ENCODE peak calls at places on chromosomes 12 and 14, in seven cellular contexts. One of them, this sample, is unnamed.

GRCh38 chr12:89655851-89656250 is 52.8 kb downstream of the ATP2B1 start:
- DNase-seq in K562: no peak
- DNase-seq in IMR-90: peak
- DNase-seq in SK-N-SH: no peak
- DNase-seq in A549: no peak
- DNase-seq in GM12878: no peak
- DNase-seq in HCT116: no peak
- DNase-seq in this sample: no peak

GRCh38 chr12:109606261-109607028 is 32.9 kb downstream of the MVK start:
- DNase-seq in K562: no peak
- DNase-seq in IMR-90: no peak
- DNase-seq in SK-N-SH: peak
- DNase-seq in A549: no peak
- DNase-seq in GM12878: no peak
- DNase-seq in HCT116: no peak
- DNase-seq in this sample: peak

GRCh38 chr12:25714219-25714984 is 161.3 kb upstream of the LMNTD1 start:
- DNase-seq in K562: no peak
- DNase-seq in IMR-90: no peak
- DNase-seq in SK-N-SH: no peak
- DNase-seq in A549: no peak
- DNase-seq in GM12878: no peak
- DNase-seq in HCT116: no peak
- DNase-seq in this sample: no peak

GRCh38 chr12:3123729-3124128 is 46.5 kb downstream of the TSPAN9 start:
- DNase-seq in K562: no peak
- DNase-seq in IMR-90: no peak
- DNase-seq in SK-N-SH: no peak
- DNase-seq in A549: no peak
- DNase-seq in GM12878: no peak
- DNase-seq in HCT116: no peak
- DNase-seq in this sample: no peak

GRCh38 chr12:74922117-74922516 is 287.5 kb downstream of the KCNC2 start:
- DNase-seq in K562: no peak
- DNase-seq in IMR-90: no peak
- DNase-seq in SK-N-SH: no peak
- DNase-seq in A549: no peak
- DNase-seq in GM12878: no peak
- DNase-seq in HCT116: no peak
- DNase-seq in this sample: no peak

GRCh38 chr12:34218193-34219045 is 196.1 kb downstream of the ALG10 start:
- DNase-seq in K562: peak
- DNase-seq in IMR-90: peak
- DNase-seq in SK-N-SH: peak
- DNase-seq in A549: peak
- DNase-seq in GM12878: peak
- DNase-seq in HCT116: peak
- DNase-seq in this sample: peak

GRCh38 chr12:12922191-12922616 is 29.8 kb downstream of the GPRC5D start:
- DNase-seq in K562: no peak
- DNase-seq in IMR-90: peak
- DNase-seq in SK-N-SH: no peak
- DNase-seq in A549: peak
- DNase-seq in GM12878: no peak
- DNase-seq in HCT116: no peak
- DNase-seq in this sample: no peak

GRCh38 chr12:84077692-84078091 is 834.9 kb downstream of the SLC6A15 start:
- DNase-seq in K562: no peak
- DNase-seq in IMR-90: peak
- DNase-seq in SK-N-SH: peak
- DNase-seq in A549: no peak
- DNase-seq in GM12878: no peak
- DNase-seq in HCT116: no peak
- DNase-seq in this sample: no peak

GRCh38 chr12:25135531-25136154 is 59.3 kb downstream of the DNAI7 start:
- DNase-seq in K562: no peak
- DNase-seq in IMR-90: no peak
- DNase-seq in SK-N-SH: no peak
- DNase-seq in A549: no peak
- DNase-seq in GM12878: no peak
- DNase-seq in HCT116: peak
- DNase-seq in this sample: peak

GRCh38 chr12:108832730-108833354 is 24.5 kb downstream of the SSH1 start:
- DNase-seq in K562: no peak
- DNase-seq in IMR-90: peak
- DNase-seq in SK-N-SH: no peak
- DNase-seq in A549: peak
- DNase-seq in GM12878: no peak
- DNase-seq in HCT116: no peak
- DNase-seq in this sample: no peak

GRCh38 chr12:107145397-107145796 is 52.0 kb upstream of the CRY1 start:
- DNase-seq in K562: no peak
- DNase-seq in IMR-90: peak
- DNase-seq in SK-N-SH: no peak
- DNase-seq in A549: peak
- DNase-seq in GM12878: no peak
- DNase-seq in HCT116: no peak
- DNase-seq in this sample: no peak

GRCh38 chr12:111975161-111975931 is 37.6 kb downstream of the TMEM116 start:
- DNase-seq in K562: peak
- DNase-seq in IMR-90: peak
- DNase-seq in SK-N-SH: no peak
- DNase-seq in A549: no peak
- DNase-seq in GM12878: no peak
- DNase-seq in HCT116: no peak
- DNase-seq in this sample: no peak

GRCh38 chr12:27431185-27431584 is 15.4 kb upstream of the SMCO2 start:
- DNase-seq in K562: no peak
- DNase-seq in IMR-90: no peak
- DNase-seq in SK-N-SH: no peak
- DNase-seq in A549: no peak
- DNase-seq in GM12878: no peak
- DNase-seq in HCT116: no peak
- DNase-seq in this sample: no peak

GRCh38 chr12:121451931-121452330 is 52.0 kb downstream of the RNF34 start:
- DNase-seq in K562: no peak
- DNase-seq in IMR-90: no peak
- DNase-seq in SK-N-SH: no peak
- DNase-seq in A549: no peak
- DNase-seq in GM12878: no peak
- DNase-seq in HCT116: no peak
- DNase-seq in this sample: no peak

GRCh38 chr12:86663691-86664090 is 407.5 kb upstream of the MGAT4C start:
- DNase-seq in K562: no peak
- DNase-seq in IMR-90: no peak
- DNase-seq in SK-N-SH: no peak
- DNase-seq in A549: no peak
- DNase-seq in GM12878: no peak
- DNase-seq in HCT116: no peak
- DNase-seq in this sample: no peak

GRCh38 chr14:106831322-106831720 is 1304.9 kb downstream of the TMEM121 start:
- DNase-seq in K562: peak
- DNase-seq in IMR-90: no peak
- DNase-seq in SK-N-SH: peak
- DNase-seq in A549: peak
- DNase-seq in GM12878: no peak
- DNase-seq in HCT116: no peak
- DNase-seq in this sample: peak

GRCh38 chr12:132397152-132397933 is 68.0 kb upstream of the GALNT9 start:
- DNase-seq in K562: no peak
- DNase-seq in IMR-90: no peak
- DNase-seq in SK-N-SH: no peak
- DNase-seq in A549: no peak
- DNase-seq in GM12878: no peak
- DNase-seq in HCT116: no peak
- DNase-seq in this sample: no peak

GRCh38 chr14:25034803-25035681 is 14.9 kb downstream of the STXBP6 start:
- DNase-seq in K562: no peak
- DNase-seq in IMR-90: no peak
- DNase-seq in SK-N-SH: no peak
- DNase-seq in A549: no peak
- DNase-seq in GM12878: no peak
- DNase-seq in HCT116: no peak
- DNase-seq in this sample: no peak

GRCh38 chr12:30180602-30181001 is 396.9 kb upstream of the TMTC1 start:
- DNase-seq in K562: no peak
- DNase-seq in IMR-90: no peak
- DNase-seq in SK-N-SH: no peak
- DNase-seq in A549: no peak
- DNase-seq in GM12878: no peak
- DNase-seq in HCT116: no peak
- DNase-seq in this sample: no peak

GRCh38 chr12:32681272-32681671 is 2.2 kb downstream of the DNM1L start:
- DNase-seq in K562: peak
- DNase-seq in IMR-90: no peak
- DNase-seq in SK-N-SH: no peak
- DNase-seq in A549: no peak
- DNase-seq in GM12878: no peak
- DNase-seq in HCT116: no peak
- DNase-seq in this sample: peak

GRCh38 chr12:89649820-89650219 is 58.8 kb downstream of the ATP2B1 start:
- DNase-seq in K562: no peak
- DNase-seq in IMR-90: no peak
- DNase-seq in SK-N-SH: no peak
- DNase-seq in A549: no peak
- DNase-seq in GM12878: no peak
- DNase-seq in HCT116: no peak
- DNase-seq in this sample: no peak

GRCh38 chr14:22814945-22815713 is at the start of gene SLC7A7:
- DNase-seq in K562: no peak
- DNase-seq in IMR-90: no peak
- DNase-seq in SK-N-SH: no peak
- DNase-seq in A549: peak
- DNase-seq in GM12878: no peak
- DNase-seq in HCT116: no peak
- DNase-seq in this sample: no peak

GRCh38 chr12:52005903-52006703 is 643 bp upstream of the TAMALIN start:
- DNase-seq in K562: no peak
- DNase-seq in IMR-90: no peak
- DNase-seq in SK-N-SH: no peak
- DNase-seq in A549: no peak
- DNase-seq in GM12878: peak
- DNase-seq in HCT116: no peak
- DNase-seq in this sample: no peak

GRCh38 chr12:66129934-66130266 is 650 bp downstream of the LLPH start:
- DNase-seq in K562: peak
- DNase-seq in IMR-90: no peak
- DNase-seq in SK-N-SH: peak
- DNase-seq in A549: peak
- DNase-seq in GM12878: no peak
- DNase-seq in HCT116: no peak
- DNase-seq in this sample: no peak
- TF ChIP-seq RAD21 in K562: no peak
- TF ChIP-seq RAD21 in IMR-90: no peak
- TF ChIP-seq RAD21 in SK-N-SH: no peak
- TF ChIP-seq RAD21 in A549: no peak
- TF ChIP-seq RAD21 in GM12878: no peak
- TF ChIP-seq RAD21 in HCT116: no peak
- TF ChIP-seq RAD21 in this sample: no peak

GRCh38 chr14:76780875-76781647 is 19.8 kb downstream of the VASH1 start:
- DNase-seq in K562: no peak
- DNase-seq in IMR-90: peak
- DNase-seq in SK-N-SH: peak
- DNase-seq in A549: no peak
- DNase-seq in GM12878: no peak
- DNase-seq in HCT116: no peak
- DNase-seq in this sample: no peak
- TF ChIP-seq RAD21 in K562: no peak
- TF ChIP-seq RAD21 in IMR-90: no peak
- TF ChIP-seq RAD21 in SK-N-SH: no peak
- TF ChIP-seq RAD21 in A549: no peak
- TF ChIP-seq RAD21 in GM12878: no peak
- TF ChIP-seq RAD21 in HCT116: no peak
- TF ChIP-seq RAD21 in this sample: no peak

DNA sequence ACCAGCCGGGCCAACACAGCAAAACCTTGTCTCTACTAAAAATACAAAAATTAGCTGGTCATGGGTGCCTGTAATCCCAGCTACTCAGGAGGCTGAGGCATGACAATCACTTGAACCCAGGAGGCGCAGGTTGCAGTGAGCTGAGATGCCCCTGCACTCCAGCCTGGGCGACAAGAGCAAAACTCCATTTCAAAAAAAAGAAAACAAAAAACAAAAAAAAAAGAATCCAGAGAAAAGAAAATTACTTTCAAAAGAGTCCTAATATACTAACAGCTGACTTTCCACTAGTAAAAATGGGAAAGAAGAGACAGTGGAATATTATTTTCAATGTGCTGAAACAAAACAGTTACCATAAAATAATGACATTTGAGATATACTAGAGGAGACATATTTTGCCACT is 8.3 kb upstream of the INSM2 start:
- DNase-seq in K562: no peak
- DNase-seq in IMR-90: no peak
- DNase-seq in SK-N-SH: no peak
- DNase-seq in A549: no peak
- DNase-seq in GM12878: no peak
- DNase-seq in HCT116: no peak
- DNase-seq in this sample: no peak
- TF ChIP-seq RAD21 in K562: no peak
- TF ChIP-seq RAD21 in IMR-90: no peak
- TF ChIP-seq RAD21 in SK-N-SH: no peak
- TF ChIP-seq RAD21 in A549: no peak
- TF ChIP-seq RAD21 in GM12878: no peak
- TF ChIP-seq RAD21 in HCT116: no peak
- TF ChIP-seq RAD21 in this sample: no peak

GRCh38 chr12:116968986-116969385 is 58.2 kb downstream of the FBXW8 start:
- DNase-seq in K562: no peak
- DNase-seq in IMR-90: no peak
- DNase-seq in SK-N-SH: no peak
- DNase-seq in A549: no peak
- DNase-seq in GM12878: no peak
- DNase-seq in HCT116: no peak
- DNase-seq in this sample: no peak

GRCh38 chr12:116962197-116962596 is 51.4 kb downstream of the FBXW8 start:
- DNase-seq in K562: no peak
- DNase-seq in IMR-90: no peak
- DNase-seq in SK-N-SH: no peak
- DNase-seq in A549: no peak
- DNase-seq in GM12878: no peak
- DNase-seq in HCT116: no peak
- DNase-seq in this sample: no peak

GRCh38 chr12:116962783-116963356 is 52.1 kb downstream of the FBXW8 start:
- DNase-seq in K562: no peak
- DNase-seq in IMR-90: no peak
- DNase-seq in SK-N-SH: no peak
- DNase-seq in A549: no peak
- DNase-seq in GM12878: no peak
- DNase-seq in HCT116: no peak
- DNase-seq in this sample: no peak

GRCh38 chr12:116964004-116964739 is 53.4 kb downstream of the FBXW8 start:
- DNase-seq in K562: no peak
- DNase-seq in IMR-90: peak
- DNase-seq in SK-N-SH: peak
- DNase-seq in A549: no peak
- DNase-seq in GM12878: no peak
- DNase-seq in HCT116: no peak
- DNase-seq in this sample: no peak

DNA sequence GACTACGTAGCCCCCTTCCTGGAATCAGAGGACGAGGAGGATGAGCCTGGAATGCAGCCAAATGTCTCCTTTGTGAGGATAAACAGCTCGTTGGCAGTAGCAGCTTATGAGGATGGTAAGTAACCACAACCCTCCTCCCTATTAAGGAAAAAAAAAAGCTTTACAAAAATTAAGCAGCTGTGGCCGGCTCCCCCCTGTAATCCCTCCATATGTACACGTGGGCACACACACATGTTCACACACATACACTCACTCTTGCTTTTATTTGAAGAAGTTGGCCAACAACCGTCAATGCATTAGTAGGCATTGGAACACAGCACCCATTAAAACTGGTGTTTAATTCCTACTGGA is 54.0 kb downstream of the FBXW8 start:
- DNase-seq in K562: no peak
- DNase-seq in IMR-90: no peak
- DNase-seq in SK-N-SH: no peak
- DNase-seq in A549: no peak
- DNase-seq in GM12878: no peak
- DNase-seq in HCT116: no peak
- DNase-seq in this sample: no peak
- TF ChIP-seq RAD21 in K562: no peak
- TF ChIP-seq RAD21 in IMR-90: no peak
- TF ChIP-seq RAD21 in SK-N-SH: no peak
- TF ChIP-seq RAD21 in A549: no peak
- TF ChIP-seq RAD21 in GM12878: no peak
- TF ChIP-seq RAD21 in HCT116: no peak
- TF ChIP-seq RAD21 in this sample: no peak

This sample was measured in H1.